ENCODE peak calls at places on chromosome 17, in six cellular contexts. X is upper lobe of left lung, F is esophagus muscularis mucosa, L is stomach, N is GM12878, P is SK-N-SH. Y is an unnamed sample.

GRCh38 chr17:41932821-41933389 is 2.5 kb downstream of the ODAD4 start:
- DNase-seq in X (no peak), F (no peak), L (no peak), N (no peak), P (no peak), Y (no peak)

GRCh38 chr17:74730491-74731346 is 6.3 kb upstream of the RAB37 start:
- DNase-seq in X (peak), F (no peak), L (no peak), N (no peak), P (no peak), Y (no peak)

GRCh38 chr17:31140127-31140526 is 45.4 kb downstream of the NF1 start:
- DNase-seq in X (no peak), F (no peak), L (no peak), N (no peak), P (no peak), Y (no peak)

GRCh38 chr17:77322534-77323412 is 182.0 kb downstream of the SEC14L1 start:
- DNase-seq in X (peak), F (no peak), L (peak), N (no peak), P (peak), Y (peak)

GRCh38 chr17:45050680-45051059 is 762 bp downstream of the DCAKD start:
- DNase-seq in X (no peak), F (no peak), L (no peak), N (no peak), P (peak), Y (no peak)

GRCh38 chr17:17171991-17172939 is 33.9 kb downstream of the PLD6 start:
- DNase-seq in X (no peak), F (no peak), L (no peak), N (no peak), P (no peak), Y (no peak)

GRCh38 chr17:28333083-28333746 is 2.1 kb downstream of the IFT20 start:
- DNase-seq in X (no peak), F (no peak), L (no peak), N (no peak), P (no peak), Y (peak)

GRCh38 chr17:8965394-8966168 is at the start of gene PIK3R5:
- DNase-seq in X (peak), F (no peak), L (peak), N (no peak), P (peak), Y (no peak)

GRCh38 chr17:46732133-46732532 is 86.4 kb downstream of the WNT3 start:
- DNase-seq in X (no peak), F (no peak), L (no peak), N (no peak), P (no peak), Y (no peak)

GRCh38 chr17:79811036-79811887 is 14.4 kb upstream of the CBX8 start:
- DNase-seq in X (peak), F (no peak), L (no peak), N (no peak), P (peak), Y (peak)

GRCh38 chr17:2042355-2042929 is 620 bp downstream of the OVCA2 start:
- DNase-seq in X (no peak), F (no peak), L (no peak), N (no peak), P (peak), Y (no peak)

GRCh38 chr17:82238562-82239201 is 9.8 kb downstream of the SLC16A3 start:
- DNase-seq in X (peak), F (no peak), L (peak), N (no peak), P (no peak), Y (peak)

GRCh38 chr17:17499402-17500145 is 3.4 kb upstream of the RASD1 start:
- DNase-seq in X (no peak), F (no peak), L (no peak), N (no peak), P (no peak), Y (no peak)

GRCh38 chr17:72560303-72561247 is 439.8 kb downstream of the SOX9 start:
- DNase-seq in X (peak), F (no peak), L (peak), N (no peak), P (peak), Y (no peak)

GRCh38 chr17:6092182-6092922 is 22.2 kb downstream of the WSCD1 start:
- DNase-seq in X (no peak), F (no peak), L (no peak), N (no peak), P (no peak), Y (peak)

GRCh38 chr17:73226556-73227172 is 33.8 kb downstream of the COG1 start:
- DNase-seq in X (no peak), F (no peak), L (no peak), N (no peak), P (no peak), Y (no peak)

GRCh38 chr17:13421581-13421980 is 180.1 kb downstream of the HS3ST3A1 start:
- DNase-seq in X (no peak), F (peak), L (no peak), N (no peak), P (no peak), Y (no peak)

GRCh38 chr17:34598161-34598776 is 18.9 kb downstream of the TMEM132E start:
- DNase-seq in X (no peak), F (no peak), L (no peak), N (no peak), P (peak), Y (no peak)

GRCh38 chr17:38797828-38798227 is 1.5 kb downstream of the PIP4K2B start:
- DNase-seq in X (no peak), F (no peak), L (no peak), N (no peak), P (no peak), Y (no peak)

GRCh38 chr17:18159551-18160120 is 24.0 kb upstream of the ALKBH5 start:
- DNase-seq in X (no peak), F (no peak), L (no peak), N (no peak), P (no peak), Y (no peak)

GRCh38 chr17:68381076-68381900 is 76.0 kb downstream of the WIPI1 start:
- DNase-seq in X (no peak), F (no peak), L (peak), N (no peak), P (no peak), Y (peak)

GRCh38 chr17:12507046-12507445 is 158.6 kb upstream of the MYOCD start:
- DNase-seq in X (no peak), F (no peak), L (no peak), N (no peak), P (no peak), Y (no peak)

GRCh38 chr17:33983824-33984574 is 271.1 kb upstream of the CCL2 start:
- DNase-seq in X (no peak), F (no peak), L (no peak), N (no peak), P (no peak), Y (no peak)

DNA sequence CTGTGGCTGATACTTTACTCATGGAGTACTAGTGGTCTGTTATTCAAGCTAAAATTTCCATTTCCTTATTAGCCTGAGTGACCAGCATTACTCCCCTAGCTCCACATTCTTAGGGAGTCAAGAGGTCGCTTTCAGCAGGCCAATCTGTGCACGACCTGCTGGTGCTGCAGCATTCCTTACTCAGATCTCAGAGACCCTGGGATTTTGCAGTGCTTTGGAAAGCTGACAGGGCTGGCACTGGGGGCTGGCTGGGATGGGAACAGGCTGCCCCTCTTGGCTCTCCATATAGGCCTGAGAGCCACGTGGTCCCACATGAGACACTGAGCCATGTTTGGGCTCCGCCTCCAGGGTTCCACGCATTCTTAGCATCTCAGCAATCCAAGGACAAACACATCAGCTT is 254.7 kb upstream of the CACNG5 start:
- DNase-seq in X (no peak), F (no peak), L (peak), N (no peak), P (no peak), Y (peak)
- TF ChIP-seq POLR2AphosphoS5 in X (peak), F (peak), L (no peak), N (no peak), P (no peak), Y (no peak)

GRCh38 chr17:50585893-50586292 is 25.4 kb downstream of the CACNA1G start:
- DNase-seq in X (peak), F (no peak), L (no peak), N (no peak), P (peak), Y (no peak)

GRCh38 chr17:50584116-50584515 is 23.6 kb downstream of the CACNA1G start:
- DNase-seq in X (no peak), F (no peak), L (no peak), N (no peak), P (no peak), Y (no peak)

GRCh38 chr17:50583636-50584035 is 23.1 kb downstream of the CACNA1G start:
- DNase-seq in X (no peak), F (no peak), L (no peak), N (no peak), P (no peak), Y (no peak)

GRCh38 chr17:50585346-50585745 is 24.8 kb downstream of the CACNA1G start:
- DNase-seq in X (no peak), F (no peak), L (no peak), N (no peak), P (no peak), Y (no peak)

DNA sequence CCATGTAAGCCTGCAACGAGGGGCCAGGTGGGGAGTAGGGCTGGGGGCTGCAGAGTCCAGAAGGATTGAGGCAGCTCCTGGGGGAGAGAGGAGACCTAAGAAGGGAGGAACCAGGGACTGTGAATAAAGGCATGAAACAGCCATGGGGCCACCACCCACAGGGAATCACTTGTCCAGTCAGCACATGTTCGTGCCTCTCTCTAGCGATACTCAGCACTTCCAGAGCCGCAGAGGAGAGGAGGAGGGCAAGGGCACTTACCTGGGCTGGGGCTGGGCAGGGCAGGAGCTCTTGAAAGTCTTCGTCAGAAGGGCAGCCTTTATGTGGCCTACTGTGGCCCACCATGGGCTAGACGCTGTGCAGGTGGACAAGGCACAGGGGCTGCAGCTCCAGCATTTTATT is 24.2 kb downstream of the CACNA1G start:
- DNase-seq in X (no peak), F (no peak), L (no peak), N (no peak), P (no peak), Y (no peak)
- H3K4me3 ChIP-seq in X (no peak), F (no peak), L (no peak), N (no peak), P (no peak), Y (no peak)

DNA sequence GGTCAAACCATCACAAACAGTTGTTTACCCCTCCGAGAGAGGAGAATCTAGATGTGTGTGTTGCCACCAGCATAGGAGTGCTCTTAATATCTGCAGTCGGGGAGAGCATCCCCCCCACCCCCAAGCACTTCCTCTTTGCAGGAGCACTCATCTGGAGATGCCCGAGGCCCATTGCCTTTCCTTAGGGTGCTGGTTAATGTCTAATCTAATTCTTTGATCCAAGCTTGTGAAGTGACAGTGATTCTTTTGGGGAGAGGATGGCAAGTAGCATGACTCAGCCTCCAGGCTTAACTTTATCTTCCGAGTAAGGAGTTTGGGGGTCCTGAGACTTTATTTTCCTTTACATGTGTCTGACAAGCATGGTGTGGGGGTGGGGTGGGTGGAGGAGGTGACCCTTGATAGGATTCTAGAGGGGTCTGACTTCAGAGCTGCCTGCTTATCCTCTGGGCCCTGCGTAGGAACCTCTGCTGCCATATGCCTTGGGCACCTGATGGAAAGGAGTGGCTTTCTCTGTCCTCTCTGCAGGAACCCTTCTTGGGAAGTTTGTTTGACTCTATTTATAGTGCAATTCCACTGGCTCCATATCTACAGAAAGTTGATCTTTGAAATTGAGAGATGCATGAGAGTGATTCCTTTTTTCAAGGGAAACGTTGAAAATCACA is 207.1 kb downstream of the SPECC1 start:
- DNase-seq in X (no peak), F (no peak), L (no peak), N (no peak), P (no peak), Y (no peak)
- TF ChIP-seq EP300 in X (no peak), F (no peak), L (no peak), N (no peak), P (no peak), Y (no peak)

DNA sequence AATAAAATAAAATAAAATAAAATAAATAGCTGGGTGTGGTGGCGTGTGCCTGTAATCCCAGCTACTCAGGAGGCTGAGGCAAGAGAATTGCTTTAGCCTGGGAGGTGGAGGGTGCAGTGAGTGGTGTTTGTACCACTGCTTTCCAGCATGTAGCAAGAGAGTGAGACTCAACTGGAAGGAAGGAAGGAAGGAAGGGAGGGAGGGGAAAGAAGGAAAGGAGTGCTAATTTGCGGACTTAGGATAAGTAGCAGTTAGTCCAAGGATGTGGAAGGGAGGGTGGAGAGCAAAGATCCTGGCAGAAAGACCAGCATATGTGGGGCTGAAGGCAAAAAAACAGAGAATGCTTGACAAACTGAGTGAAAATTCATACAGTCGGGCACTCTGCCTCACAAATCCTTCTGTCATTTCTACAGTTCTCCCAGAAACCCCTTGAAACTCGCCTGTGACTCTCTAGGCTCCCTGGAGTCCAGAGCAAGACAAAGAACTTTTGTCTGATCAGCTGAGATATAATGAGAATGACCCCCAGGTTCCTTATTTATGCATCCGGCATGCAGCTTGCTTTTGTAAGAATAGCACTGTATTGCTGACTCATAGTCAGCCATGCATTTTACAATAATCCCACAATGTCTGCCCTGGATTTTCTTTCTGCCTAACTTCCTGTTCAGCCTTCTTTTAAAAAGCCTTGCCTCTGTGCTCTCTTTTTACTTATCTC is 31.5 kb downstream of the CDK5RAP3 start:
- DNase-seq in X (no peak), F (no peak), L (no peak), N (peak), P (no peak), Y (no peak)
- TF ChIP-seq POLR2AphosphoS5 in X (no peak), F (no peak), L (no peak), N (peak), P (no peak), Y (no peak)

DNA sequence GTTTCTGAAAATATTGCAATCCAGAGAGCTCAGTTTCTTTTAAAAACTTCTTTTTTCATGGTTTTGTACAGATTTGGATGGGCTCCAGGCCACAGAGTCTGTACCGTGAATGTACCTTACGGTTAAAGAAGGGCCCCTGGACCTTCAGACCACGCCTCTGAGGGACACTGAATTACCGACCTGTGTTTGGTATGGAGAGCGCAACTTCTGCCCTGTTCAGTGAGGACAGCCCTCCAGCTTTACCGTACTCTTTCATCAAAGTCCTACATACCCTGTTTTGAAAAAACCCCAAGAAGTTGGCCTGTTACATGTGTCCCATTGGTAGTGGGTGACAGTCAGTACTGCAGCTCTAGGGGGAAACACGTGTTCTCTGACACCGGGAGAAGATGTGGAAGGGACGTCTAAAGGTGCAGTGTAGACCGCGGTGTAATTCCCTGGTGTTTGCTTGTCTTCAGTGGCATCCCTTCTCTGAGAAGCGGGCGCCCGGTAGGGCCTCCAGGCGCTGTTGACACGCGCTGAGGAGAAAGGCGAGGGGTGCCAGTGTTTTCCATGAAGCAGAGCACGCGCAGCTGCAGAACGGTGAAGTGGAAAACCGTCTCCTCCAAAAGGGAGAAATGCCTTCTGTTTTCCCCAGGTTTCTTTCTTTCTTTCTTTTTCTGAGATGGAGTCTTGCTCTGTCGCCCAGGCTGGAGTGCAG is 6.2 kb downstream of the PGS1 start:
- DNase-seq in X (no peak), F (no peak), L (no peak), N (no peak), P (no peak), Y (no peak)
- H3K4me3 ChIP-seq in X (no peak), F (no peak), L (no peak), N (peak), P (no peak), Y (no peak)

GRCh38 chr17:59110973-59111372 is 4.3 kb upstream of the TRIM37 start:
- DNase-seq in X (no peak), F (no peak), L (no peak), N (no peak), P (no peak), Y (no peak)

GRCh38 chr17:59108400-59109102 is 1.9 kb upstream of the TRIM37 start:
- DNase-seq in X (no peak), F (no peak), L (no peak), N (no peak), P (no peak), Y (no peak)

GRCh38 chr17:59107306-59107670 is 608 bp upstream of the TRIM37 start:
- DNase-seq in X (no peak), F (no peak), L (no peak), N (no peak), P (no peak), Y (no peak)

GRCh38 chr17:59105852-59106462 is 723 bp downstream of the TRIM37 start:
- DNase-seq in X (no peak), F (peak), L (peak), N (no peak), P (peak), Y (peak)

GRCh38 chr17:59106463-59107305 is at the start of gene TRIM37:
- DNase-seq in X (peak), F (peak), L (peak), N (peak), P (peak), Y (peak)
- TF ChIP-seq EP300 in X (no peak), F (no peak), L (no peak), N (no peak), P (no peak), Y (no peak)

DNA sequence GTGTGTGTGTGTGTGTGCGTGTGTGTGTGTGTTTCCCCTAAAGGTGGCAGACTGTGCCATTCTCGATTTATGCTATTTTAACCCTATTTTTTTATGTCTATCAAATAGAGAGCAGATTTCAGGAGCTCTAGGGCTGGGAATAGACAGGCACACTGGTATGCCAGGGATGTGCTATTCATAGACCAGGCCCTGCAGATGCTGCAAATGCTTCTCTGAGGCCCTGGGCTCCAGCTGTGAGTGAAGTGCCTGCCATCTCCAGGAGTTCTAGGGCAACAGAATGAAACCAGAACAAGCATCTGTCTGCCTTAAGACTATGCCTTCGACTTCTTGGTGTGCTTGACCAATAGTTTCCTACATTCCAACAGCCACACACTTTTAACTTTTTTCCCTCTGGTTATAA is 68.0 kb downstream of the MARCHF10 start:
- DNase-seq in X (no peak), F (no peak), L (no peak), N (no peak), P (no peak), Y (no peak)
- TF ChIP-seq POLR2AphosphoS5 in X (no peak), F (no peak), L (no peak), N (no peak), P (no peak), Y (no peak)